ENCODE peak calls at places on chromosomes 12 and 14, in four cellular contexts. One of them, this sample, is unnamed.

GRCh38 chr14:34075095-34075744 is 124.3 kb upstream of the EGLN3 start:
- DNase-seq in GM23338: no peak
- DNase-seq in H1: no peak
- DNase-seq in DND-41: no peak
- DNase-seq in this sample: no peak

GRCh38 chr14:75430526-75430925 is 2.7 kb downstream of the JDP2 start:
- DNase-seq in GM23338: no peak
- DNase-seq in H1: no peak
- DNase-seq in DND-41: no peak
- DNase-seq in this sample: no peak

GRCh38 chr12:120468271-120468845 is 1.2 kb downstream of the SRSF9 start:
- DNase-seq in GM23338: peak
- DNase-seq in H1: no peak
- DNase-seq in DND-41: peak
- DNase-seq in this sample: peak

GRCh38 chr12:124240493-124240892 is 54.4 kb upstream of the RFLNA start:
- DNase-seq in GM23338: peak
- DNase-seq in H1: no peak
- DNase-seq in DND-41: peak
- DNase-seq in this sample: peak

GRCh38 chr12:66176525-66176924 is 6.7 kb upstream of the TMBIM4 start:
- DNase-seq in GM23338: no peak
- DNase-seq in H1: no peak
- DNase-seq in DND-41: no peak
- DNase-seq in this sample: no peak

GRCh38 chr12:95763809-95764253 is 26.7 kb downstream of the NTN4 start:
- DNase-seq in GM23338: no peak
- DNase-seq in H1: no peak
- DNase-seq in DND-41: no peak
- DNase-seq in this sample: peak

GRCh38 chr12:106631797-106632196 is 49.0 kb downstream of the RFX4 start:
- DNase-seq in GM23338: no peak
- DNase-seq in H1: no peak
- DNase-seq in DND-41: no peak
- DNase-seq in this sample: no peak

GRCh38 chr12:25155031-25155576 is 39.9 kb downstream of the DNAI7 start:
- DNase-seq in GM23338: peak
- DNase-seq in H1: no peak
- DNase-seq in DND-41: no peak
- DNase-seq in this sample: peak

GRCh38 chr12:119296535-119296934 is 38.0 kb upstream of the CCDC60 start:
- DNase-seq in GM23338: no peak
- DNase-seq in H1: no peak
- DNase-seq in DND-41: no peak
- DNase-seq in this sample: no peak

GRCh38 chr12:81570234-81570633 is 188.9 kb downstream of the PPFIA2 start:
- DNase-seq in GM23338: no peak
- DNase-seq in H1: no peak
- DNase-seq in DND-41: no peak
- DNase-seq in this sample: no peak

GRCh38 chr14:38808734-38809455 is 294.1 kb downstream of the SEC23A start:
- DNase-seq in GM23338: peak
- DNase-seq in H1: no peak
- DNase-seq in DND-41: peak
- DNase-seq in this sample: peak

GRCh38 chr12:115922952-115923564 is 354.4 kb downstream of the MED13L start:
- DNase-seq in GM23338: peak
- DNase-seq in H1: no peak
- DNase-seq in DND-41: peak
- DNase-seq in this sample: peak

GRCh38 chr12:18135086-18135485 is 45.1 kb upstream of the RERGL start:
- DNase-seq in GM23338: no peak
- DNase-seq in H1: no peak
- DNase-seq in DND-41: no peak
- DNase-seq in this sample: no peak

GRCh38 chr14:22319526-22320352 is 269.3 kb downstream of the DAD1 start:
- DNase-seq in GM23338: peak
- DNase-seq in H1: no peak
- DNase-seq in DND-41: peak
- DNase-seq in this sample: peak

GRCh38 chr12:91551927-91552326 is 369.3 kb upstream of the DCN start:
- DNase-seq in GM23338: no peak
- DNase-seq in H1: no peak
- DNase-seq in DND-41: no peak
- DNase-seq in this sample: no peak

GRCh38 chr14:63867926-63868921 is 15.4 kb downstream of the SYNE2 start:
- DNase-seq in GM23338: no peak
- DNase-seq in H1: no peak
- DNase-seq in DND-41: peak
- DNase-seq in this sample: no peak

DNA sequence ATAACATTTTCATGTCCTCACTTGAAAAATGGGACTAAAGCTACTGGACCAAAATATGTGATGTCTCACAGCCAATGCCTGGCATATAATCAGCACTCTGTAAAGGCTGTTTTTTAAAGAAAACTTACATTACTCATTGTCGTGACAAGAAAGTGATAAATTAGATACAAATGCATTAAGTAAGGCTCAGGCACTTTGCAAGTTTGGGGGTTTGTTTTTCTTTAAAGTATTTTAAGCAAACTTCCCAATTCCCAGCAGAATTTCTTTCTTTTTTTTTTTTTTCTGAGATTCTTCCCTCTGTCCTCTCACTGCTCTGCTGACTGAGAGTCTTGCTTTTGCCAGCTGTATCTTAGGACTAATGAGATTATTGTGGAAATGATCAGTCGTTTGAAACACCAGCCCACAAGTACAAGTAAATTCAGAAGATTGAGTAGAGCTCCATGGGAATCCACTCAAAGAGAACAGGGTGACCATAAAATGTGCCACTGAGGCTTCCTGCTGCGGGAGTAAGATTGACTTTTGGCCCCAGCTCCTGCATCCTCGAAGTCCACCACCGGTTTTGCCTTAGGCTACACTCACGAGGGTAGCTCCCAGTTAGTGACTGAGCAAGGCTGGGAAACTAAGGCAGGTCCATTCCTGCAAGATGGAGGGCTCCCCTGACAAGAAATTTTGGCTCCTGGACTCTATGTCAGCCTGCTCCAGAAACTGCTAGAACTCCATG is 82.8 kb downstream of the TMTC1 start:
- DNase-seq in GM23338: no peak
- DNase-seq in H1: no peak
- DNase-seq in DND-41: no peak
- DNase-seq in this sample: peak
- TF ChIP-seq EZH2 in GM23338: no peak
- TF ChIP-seq EZH2 in H1: no peak
- TF ChIP-seq EZH2 in DND-41: no peak
- TF ChIP-seq EZH2 in this sample: no peak

GRCh38 chr12:113867258-113867657 is 98.9 kb downstream of the RBM19 start:
- DNase-seq in GM23338: peak
- DNase-seq in H1: no peak
- DNase-seq in DND-41: no peak
- DNase-seq in this sample: no peak
- TF ChIP-seq CTCF in GM23338: peak
- TF ChIP-seq CTCF in H1: peak
- TF ChIP-seq CTCF in DND-41: peak
- TF ChIP-seq CTCF in this sample: peak

GRCh38 chr12:58567189-58567588 is 353.1 kb downstream of the LRIG3 start:
- DNase-seq in GM23338: no peak
- DNase-seq in H1: no peak
- DNase-seq in DND-41: no peak
- DNase-seq in this sample: no peak

GRCh38 chr12:58566599-58566998 is 353.7 kb downstream of the LRIG3 start:
- DNase-seq in GM23338: no peak
- DNase-seq in H1: no peak
- DNase-seq in DND-41: no peak
- DNase-seq in this sample: no peak

GRCh38 chr12:58563621-58564020 is 356.7 kb downstream of the LRIG3 start:
- DNase-seq in GM23338: no peak
- DNase-seq in H1: no peak
- DNase-seq in DND-41: no peak
- DNase-seq in this sample: no peak

GRCh38 chr12:58564721-58565120 is 355.6 kb downstream of the LRIG3 start:
- DNase-seq in GM23338: no peak
- DNase-seq in H1: no peak
- DNase-seq in DND-41: no peak
- DNase-seq in this sample: no peak
- TF ChIP-seq EZH2 in GM23338: no peak
- TF ChIP-seq EZH2 in H1: no peak
- TF ChIP-seq EZH2 in DND-41: no peak
- TF ChIP-seq EZH2 in this sample: no peak

GRCh38 chr14:68896132-68896531 is 83.0 kb downstream of the ACTN1 start:
- DNase-seq in GM23338: peak
- DNase-seq in H1: no peak
- DNase-seq in DND-41: no peak
- DNase-seq in this sample: no peak
- TF ChIP-seq CTCF in GM23338: peak
- TF ChIP-seq CTCF in H1: peak
- TF ChIP-seq CTCF in DND-41: peak
- TF ChIP-seq CTCF in this sample: peak

DNA sequence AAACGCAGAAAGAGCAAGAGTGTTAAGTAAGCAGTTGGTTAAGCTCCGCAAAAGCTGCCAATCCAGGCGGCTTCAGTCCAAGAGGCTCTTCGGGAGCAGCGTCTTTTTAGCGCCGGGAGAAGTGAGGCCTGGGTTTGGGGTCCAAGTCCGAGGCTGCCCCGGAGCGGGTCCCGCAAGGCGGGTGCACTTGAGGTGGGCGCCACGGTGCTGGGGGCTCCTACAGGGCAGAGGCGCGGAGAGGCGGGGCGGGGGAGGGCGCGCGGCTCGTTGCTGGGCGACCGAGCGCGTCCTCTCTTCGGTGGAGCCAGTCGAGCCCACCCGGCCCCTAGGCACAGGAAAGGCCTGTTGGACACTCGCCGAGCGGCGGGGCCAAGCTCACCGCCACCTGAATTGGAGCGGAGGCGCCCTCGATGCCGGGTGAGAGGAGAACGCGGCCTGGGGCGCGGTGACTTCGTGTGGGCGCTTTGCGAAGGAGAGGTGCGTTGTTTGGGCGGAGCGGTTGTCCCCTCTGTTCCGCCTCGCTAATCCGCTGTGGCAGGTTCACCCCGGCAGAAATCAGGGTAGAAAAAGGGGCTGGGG is 15.6 kb downstream of the TTC6 start:
- DNase-seq in GM23338: peak
- DNase-seq in H1: no peak
- DNase-seq in DND-41: no peak
- DNase-seq in this sample: no peak
- TF ChIP-seq EZH2 in GM23338: no peak
- TF ChIP-seq EZH2 in H1: no peak
- TF ChIP-seq EZH2 in DND-41: no peak
- TF ChIP-seq EZH2 in this sample: no peak

GRCh38 chr14:103329421-103330347 is 4.4 kb upstream of the EIF5 start:
- DNase-seq in GM23338: no peak
- DNase-seq in H1: no peak
- DNase-seq in DND-41: no peak
- DNase-seq in this sample: no peak

GRCh38 chr14:103330536-103330935 is 3.5 kb upstream of the EIF5 start:
- DNase-seq in GM23338: no peak
- DNase-seq in H1: no peak
- DNase-seq in DND-41: no peak
- DNase-seq in this sample: no peak

DNA sequence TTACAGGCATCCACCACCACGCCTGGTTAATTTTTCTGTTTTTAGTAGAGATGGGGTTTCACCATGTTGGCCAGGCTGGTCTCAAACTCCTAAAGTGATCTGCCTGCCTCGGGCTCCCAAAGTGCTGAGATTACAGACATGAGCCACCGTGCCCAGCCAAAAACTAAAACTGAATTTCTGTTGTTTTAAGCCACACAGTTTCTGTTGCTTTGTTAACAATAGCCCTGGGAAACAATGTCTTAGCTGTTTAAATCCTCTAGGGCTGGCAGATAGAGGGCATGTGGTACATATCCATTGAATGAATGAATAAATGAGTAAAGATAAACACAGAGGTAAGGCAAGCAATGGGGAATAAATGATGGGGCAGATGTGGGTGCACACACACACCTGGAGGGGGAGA is 8.0 kb upstream of the EIF5 start:
- DNase-seq in GM23338: no peak
- DNase-seq in H1: no peak
- DNase-seq in DND-41: no peak
- DNase-seq in this sample: no peak
- TF ChIP-seq CTCF in GM23338: no peak
- TF ChIP-seq CTCF in H1: no peak
- TF ChIP-seq CTCF in DND-41: no peak
- TF ChIP-seq CTCF in this sample: no peak

This sample was measured in A673.